ENCODE peak calls at places on chromosomes 13 and 19, in seven cellular contexts. G is GM23338, V is K562, X is HepG2, T is Panc1, P is upper lobe of left lung, O is HCT116. C is an unnamed sample.

GRCh38 chr19:2798158-2798685 is 12.9 kb downstream of the THOP1 start:
- ATAC-seq in G (no peak), V (no peak), X (no peak), T (no peak), P (no peak), O (no peak), C (no peak)

GRCh38 chr13:49020328-49020727 is 44.6 kb downstream of the FNDC3A start:
- ATAC-seq in G (no peak), V (no peak), X (no peak), T (no peak), P (no peak), O (no peak), C (no peak)

GRCh38 chr19:41936416-41936850 is 8.2 kb upstream of the ERFL start:
- ATAC-seq in G (no peak), V (no peak), X (no peak), T (no peak), P (peak), O (no peak), C (no peak)

GRCh38 chr13:98987275-98987674 is 9.4 kb upstream of the DOCK9 start:
- ATAC-seq in G (no peak), V (no peak), X (no peak), T (no peak), P (no peak), O (no peak), C (no peak)

GRCh38 chr13:98506343-98507059 is 70.4 kb downstream of the STK24 start:
- ATAC-seq in G (peak), V (no peak), X (peak), T (no peak), P (no peak), O (no peak), C (no peak)

GRCh38 chr19:33208904-33209843 is 15.0 kb downstream of the LRP3 start:
- ATAC-seq in G (no peak), V (peak), X (no peak), T (no peak), P (no peak), O (no peak), C (no peak)

GRCh38 chr13:113539822-113540221 is 44.7 kb upstream of the TFDP1 start:
- ATAC-seq in G (no peak), V (no peak), X (no peak), T (no peak), P (no peak), O (no peak), C (no peak)

GRCh38 chr13:20583803-20584293 is 16.9 kb downstream of the IFT88 start:
- ATAC-seq in G (no peak), V (no peak), X (no peak), T (no peak), P (no peak), O (no peak), C (no peak)

GRCh38 chr19:4360641-4361151 is 17.3 kb downstream of the MPND start:
- ATAC-seq in G (peak), V (no peak), X (peak), T (peak), P (no peak), O (peak), C (peak)
- TF ChIP-seq POLR2AphosphoS5 in G (peak), V (no peak), X (no peak), T (no peak), P (no peak), O (no peak), C (no peak)

DNA sequence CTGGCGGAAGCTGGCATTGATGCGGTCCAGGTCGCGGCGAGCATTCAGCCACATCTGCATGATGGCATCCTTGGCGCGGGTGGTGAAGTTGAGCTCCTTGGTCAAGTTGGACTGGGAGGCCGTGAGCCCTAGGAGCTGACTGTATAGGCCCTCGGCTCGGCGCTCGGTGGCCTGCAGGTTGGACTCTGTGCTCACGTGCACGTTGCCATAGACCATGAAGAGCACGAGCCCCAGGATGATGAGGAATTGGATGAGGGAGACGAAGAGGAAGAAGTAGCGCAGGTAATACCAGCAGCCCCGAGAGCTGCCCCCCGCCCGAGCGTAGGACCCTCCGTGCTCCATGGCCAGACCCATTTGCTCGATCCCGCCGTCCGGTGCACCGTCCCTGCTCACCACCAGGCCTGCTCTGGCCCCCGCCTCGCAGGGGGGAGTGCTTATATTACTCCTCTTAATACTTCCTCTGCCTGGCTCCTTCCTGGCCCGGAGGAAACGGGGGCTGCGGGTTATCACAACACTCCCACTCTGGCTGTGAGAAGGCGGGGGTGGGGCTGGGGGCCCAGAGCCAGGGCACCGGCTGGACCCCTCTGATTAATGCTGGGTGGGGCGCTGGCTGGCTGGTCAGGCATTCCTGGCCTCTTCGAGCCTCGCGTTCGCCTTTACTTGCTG is at the start of gene PLVAP:
- ATAC-seq in G (peak), V (peak), X (peak), T (no peak), P (peak), O (no peak), C (peak)
- H3K4me3 ChIP-seq in G (no peak), V (no peak), X (no peak), T (no peak), P (no peak), O (no peak), C (peak)

DNA sequence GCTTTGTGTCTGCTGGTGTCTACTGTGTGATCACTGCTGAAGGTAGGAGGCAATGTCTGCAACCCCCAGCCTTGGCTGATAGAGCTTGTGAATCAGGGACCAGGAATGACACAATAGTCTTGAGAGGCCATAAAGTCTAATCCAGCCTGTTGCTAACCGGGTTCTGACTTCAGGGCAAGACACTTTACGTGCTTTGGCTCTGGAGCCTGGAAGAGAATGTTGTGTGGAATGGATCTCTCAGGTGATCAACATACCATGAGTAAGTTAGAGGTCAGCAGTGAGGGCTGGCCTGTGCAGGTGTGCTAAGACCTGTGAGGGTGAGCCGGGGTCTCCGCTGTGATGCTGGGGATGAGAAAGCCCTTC is 5.6 kb downstream of the COL4A2 start:
- ATAC-seq in G (no peak), V (no peak), X (no peak), T (no peak), P (no peak), O (peak), C (peak)
- TF ChIP-seq CTCF in G (no peak), V (no peak), X (no peak), T (no peak), P (no peak), O (no peak), C (no peak)

DNA sequence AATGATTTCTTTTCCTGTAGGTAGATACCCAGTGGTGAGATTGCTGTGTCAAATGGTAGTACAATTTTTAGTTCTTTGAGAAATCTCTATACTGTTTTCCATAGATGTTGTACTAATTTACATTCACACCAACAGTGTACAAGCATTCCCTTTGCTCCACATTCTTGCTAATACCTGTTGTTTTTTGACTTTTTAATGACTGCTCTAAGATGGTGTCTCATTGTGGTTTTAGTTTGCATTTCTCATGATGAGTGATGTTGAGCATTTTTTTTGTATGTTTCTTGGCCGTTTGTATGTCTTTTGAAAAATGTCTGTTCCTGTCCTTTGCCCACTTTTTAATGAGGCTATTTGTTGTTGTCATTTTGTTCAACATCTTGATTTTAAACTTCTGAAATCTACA is 103.3 kb downstream of the DGKH start:
- ATAC-seq in G (no peak), V (no peak), X (no peak), T (no peak), P (no peak), O (no peak), C (no peak)
- TF ChIP-seq POLR2AphosphoS5 in G (no peak), V (no peak), X (no peak), T (no peak), P (no peak), O (no peak), C (no peak)

GRCh38 chr19:46426035-46426505 is 2.7 kb downstream of the PNMA8C start:
- ATAC-seq in G (peak), V (peak), X (peak), T (peak), P (peak), O (no peak), C (no peak)
- H3K4me3 ChIP-seq in G (peak), V (no peak), X (peak), T (peak), P (peak), O (no peak), C (peak)

GRCh38 chr19:11453468-11454341 is 18.3 kb downstream of the PRKCSH start:
- ATAC-seq in G (peak), V (peak), X (peak), T (no peak), P (no peak), O (no peak), C (no peak)
- TF ChIP-seq CTCF in G (peak), V (peak), X (peak), T (peak), P (no peak), O (peak), C (peak)